ENCODE peak calls at places on chromosomes 2 and 18, in eight cellular contexts. S is right cardiac atrium, H is esophagus squamous epithelium, U is tibial artery, O is fibroblast of lung, Z is trophoblast cell, P is astrocyte, I is HCT116. L is an unnamed sample.

GRCh38 chr2:160603771-160604510 is 110.3 kb upstream of the RBMS1 start:
- DNase-seq in S (no peak), H (no peak), U (no peak), O (no peak), Z (no peak), P (no peak), I (no peak), L (no peak)

GRCh38 chr2:16420421-16420820 is 245.2 kb downstream of the CYRIA start:
- DNase-seq in S (no peak), H (no peak), U (no peak), O (no peak), Z (no peak), P (no peak), I (no peak), L (no peak)

GRCh38 chr2:118974103-118974911 is 32.3 kb downstream of the MARCO start:
- DNase-seq in S (no peak), H (no peak), U (no peak), O (peak), Z (peak), P (no peak), I (no peak), L (peak)

GRCh38 chr2:122167561-122167960 is 412.1 kb downstream of the TSN start:
- DNase-seq in S (no peak), H (no peak), U (no peak), O (peak), Z (no peak), P (peak), I (no peak), L (no peak)

GRCh38 chr2:219131327-219131726 is 29.3 kb downstream of the NHEJ1 start:
- DNase-seq in S (no peak), H (no peak), U (no peak), O (no peak), Z (no peak), P (no peak), I (no peak), L (no peak)

GRCh38 chr18:25322806-25323205 is 29.2 kb downstream of the ZNF521 start:
- DNase-seq in S (no peak), H (no peak), U (no peak), O (peak), Z (no peak), P (no peak), I (no peak), L (no peak)

GRCh38 chr2:195820373-195820772 is 163.3 kb downstream of the SLC39A10 start:
- DNase-seq in S (no peak), H (no peak), U (no peak), O (peak), Z (no peak), P (peak), I (peak), L (no peak)

GRCh38 chr18:63624863-63625262 is 19.2 kb downstream of the SERPINB4 start:
- DNase-seq in S (no peak), H (no peak), U (no peak), O (no peak), Z (no peak), P (no peak), I (no peak), L (no peak)

GRCh38 chr2:74706741-74707140 is 52.7 kb downstream of the SEMA4F start:
- DNase-seq in S (no peak), H (no peak), U (no peak), O (no peak), Z (no peak), P (no peak), I (no peak), L (no peak)

GRCh38 chr18:27862056-27862682 is 314.8 kb downstream of the CDH2 start:
- DNase-seq in S (no peak), H (no peak), U (no peak), O (no peak), Z (no peak), P (no peak), I (no peak), L (no peak)

GRCh38 chr18:76255070-76255683 is 239.9 kb downstream of the ZNF516 start:
- DNase-seq in S (no peak), H (no peak), U (no peak), O (no peak), Z (no peak), P (no peak), I (peak), L (no peak)

GRCh38 chr2:234308814-234309195 is 188.1 kb downstream of the ARL4C start:
- DNase-seq in S (no peak), H (no peak), U (peak), O (peak), Z (no peak), P (peak), I (no peak), L (peak)

GRCh38 chr2:226583715-226584114 is 215.9 kb downstream of the IRS1 start:
- DNase-seq in S (no peak), H (no peak), U (no peak), O (peak), Z (no peak), P (peak), I (peak), L (peak)

GRCh38 chr2:44544991-44545390 is 183.2 kb downstream of the CAMKMT start:
- DNase-seq in S (no peak), H (no peak), U (no peak), O (no peak), Z (no peak), P (no peak), I (no peak), L (no peak)

GRCh38 chr18:35490894-35491688 is 6.7 kb downstream of the INO80C start:
- DNase-seq in S (no peak), H (no peak), U (no peak), O (no peak), Z (no peak), P (no peak), I (no peak), L (no peak)

GRCh38 chr18:53004798-53005197 is 664.8 kb downstream of the DCC start:
- DNase-seq in S (no peak), H (no peak), U (no peak), O (no peak), Z (no peak), P (no peak), I (no peak), L (no peak)

GRCh38 chr2:12257476-12257875 is 459.3 kb upstream of the TRIB2 start:
- DNase-seq in S (no peak), H (no peak), U (no peak), O (no peak), Z (no peak), P (no peak), I (no peak), L (no peak)

GRCh38 chr2:29295843-29296242 is 180.6 kb downstream of the CLIP4 start:
- DNase-seq in S (no peak), H (no peak), U (no peak), O (peak), Z (no peak), P (no peak), I (peak), L (no peak)

GRCh38 chr2:234512884-234513669 is 16.2 kb upstream of the ARL4C start:
- DNase-seq in S (no peak), H (no peak), U (no peak), O (peak), Z (peak), P (peak), I (no peak), L (no peak)

GRCh38 chr18:70390366-70391090 is 101.7 kb downstream of the SOCS6 start:
- DNase-seq in S (no peak), H (no peak), U (no peak), O (peak), Z (no peak), P (peak), I (no peak), L (peak)

GRCh38 chr18:59419386-59419785 is 60.3 kb upstream of the LMAN1 start:
- DNase-seq in S (no peak), H (no peak), U (no peak), O (no peak), Z (no peak), P (no peak), I (no peak), L (no peak)

GRCh38 chr2:238820909-238821308 is 27.0 kb upstream of the TWIST2 start:
- DNase-seq in S (no peak), H (no peak), U (no peak), O (peak), Z (no peak), P (peak), I (no peak), L (no peak)

GRCh38 chr2:122100371-122101150 is 345.1 kb downstream of the TSN start:
- DNase-seq in S (no peak), H (no peak), U (no peak), O (peak), Z (no peak), P (peak), I (no peak), L (no peak)

GRCh38 chr2:211434773-211435172 is 878.4 kb downstream of the CPS1 start:
- DNase-seq in S (no peak), H (no peak), U (no peak), O (no peak), Z (no peak), P (no peak), I (no peak), L (no peak)

GRCh38 chr2:215417400-215417951 is 18.4 kb downstream of the FN1 start:
- DNase-seq in S (no peak), H (no peak), U (no peak), O (no peak), Z (no peak), P (no peak), I (no peak), L (no peak)

GRCh38 chr2:86301711-86302202 is 35.7 kb downstream of the REEP1 start:
- DNase-seq in S (no peak), H (no peak), U (no peak), O (no peak), Z (no peak), P (no peak), I (no peak), L (no peak)

GRCh38 chr2:237978058-237978712 is 11.4 kb downstream of the UBE2F start:
- DNase-seq in S (peak), H (no peak), U (no peak), O (no peak), Z (no peak), P (no peak), I (no peak), L (no peak)

GRCh38 chr2:190607657-190608357 is 41.1 kb upstream of the NAB1 start:
- DNase-seq in S (no peak), H (no peak), U (no peak), O (peak), Z (no peak), P (peak), I (peak), L (no peak)

GRCh38 chr2:69993708-69994107 is 32.3 kb upstream of the ASPRV1 start:
- DNase-seq in S (no peak), H (no peak), U (no peak), O (no peak), Z (no peak), P (no peak), I (no peak), L (no peak)

GRCh38 chr18:58529714-58530354 is 99.1 kb downstream of the ALPK2 start:
- DNase-seq in S (peak), H (no peak), U (peak), O (peak), Z (peak), P (no peak), I (peak), L (no peak)

GRCh38 chr18:34493566-34494358 is 216.3 kb upstream of the DTNA start:
- DNase-seq in S (peak), H (no peak), U (no peak), O (peak), Z (no peak), P (peak), I (no peak), L (no peak)

GRCh38 chr2:10980071-10980470 is 68.3 kb downstream of the KCNF1 start:
- DNase-seq in S (no peak), H (no peak), U (no peak), O (no peak), Z (no peak), P (no peak), I (no peak), L (no peak)

GRCh38 chr2:241011751-241012510 is 13.5 kb downstream of the SNED1 start:
- DNase-seq in S (peak), H (no peak), U (no peak), O (no peak), Z (no peak), P (no peak), I (no peak), L (no peak)

GRCh38 chr2:72147303-72147970 is at the start of gene CYP26B1:
- DNase-seq in S (peak), H (no peak), U (no peak), O (no peak), Z (no peak), P (no peak), I (no peak), L (no peak)
- H3K4me3 ChIP-seq in S (peak), H (peak), U (peak), O (peak), Z (peak), P (peak), I (peak), L (peak)

GRCh38 chr2:126790987-126791780 is 107.5 kb upstream of the TEX51 start:
- DNase-seq in S (no peak), H (no peak), U (no peak), O (no peak), Z (no peak), P (no peak), I (no peak), L (no peak)
- H3K4me3 ChIP-seq in S (no peak), H (no peak), U (no peak), O (no peak), Z (no peak), P (no peak), I (no peak), L (no peak)

DNA sequence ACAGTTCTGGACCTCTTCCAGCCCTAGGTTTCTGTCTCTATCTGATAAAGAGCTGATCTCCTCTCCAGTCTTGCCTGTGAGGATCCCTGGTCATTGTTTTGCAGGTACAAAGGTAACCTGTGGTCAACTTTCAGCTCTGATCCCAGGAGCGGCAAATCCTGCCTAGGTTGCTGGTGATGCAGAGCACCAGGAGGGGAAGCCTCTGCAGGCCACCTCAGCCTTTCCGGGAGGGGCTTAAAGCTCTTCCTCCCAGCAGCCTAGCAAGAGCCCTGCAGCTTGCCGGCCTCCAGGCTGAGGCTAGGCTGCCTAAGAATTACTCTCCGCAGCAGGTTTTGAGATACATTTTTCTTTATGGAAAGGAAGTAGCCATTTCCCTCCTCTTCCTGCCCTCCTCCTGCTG is 69.9 kb upstream of the WIPF1 start:
- DNase-seq in S (no peak), H (no peak), U (no peak), O (no peak), Z (no peak), P (no peak), I (no peak), L (no peak)
- H3K4me3 ChIP-seq in S (no peak), H (no peak), U (no peak), O (no peak), Z (no peak), P (no peak), I (no peak), L (no peak)

GRCh38 chr18:50374170-50374752 is 585 bp upstream of the SKA1 start:
- DNase-seq in S (no peak), H (no peak), U (no peak), O (no peak), Z (no peak), P (no peak), I (no peak), L (no peak)
- H3K4me3 ChIP-seq in S (peak), H (peak), U (peak), O (peak), Z (no peak), P (peak), I (peak), L (peak)

GRCh38 chr2:5725794-5726463 is 33.7 kb downstream of the SOX11 start:
- DNase-seq in S (no peak), H (no peak), U (no peak), O (peak), Z (no peak), P (peak), I (no peak), L (no peak)

GRCh38 chr2:5730386-5730785 is 38.2 kb downstream of the SOX11 start:
- DNase-seq in S (no peak), H (no peak), U (no peak), O (no peak), Z (no peak), P (no peak), I (no peak), L (no peak)

GRCh38 chr2:5725072-5725471 is 32.9 kb downstream of the SOX11 start:
- DNase-seq in S (no peak), H (no peak), U (no peak), O (no peak), Z (no peak), P (no peak), I (no peak), L (no peak)

GRCh38 chr2:5729426-5729825 is 37.2 kb downstream of the SOX11 start:
- DNase-seq in S (no peak), H (no peak), U (no peak), O (peak), Z (no peak), P (no peak), I (no peak), L (no peak)

GRCh38 chr2:5727242-5727641 is 35.1 kb downstream of the SOX11 start:
- DNase-seq in S (no peak), H (no peak), U (no peak), O (no peak), Z (no peak), P (no peak), I (no peak), L (no peak)
- H3K4me3 ChIP-seq in S (no peak), H (no peak), U (no peak), O (no peak), Z (no peak), P (no peak), I (no peak), L (no peak)

DNA sequence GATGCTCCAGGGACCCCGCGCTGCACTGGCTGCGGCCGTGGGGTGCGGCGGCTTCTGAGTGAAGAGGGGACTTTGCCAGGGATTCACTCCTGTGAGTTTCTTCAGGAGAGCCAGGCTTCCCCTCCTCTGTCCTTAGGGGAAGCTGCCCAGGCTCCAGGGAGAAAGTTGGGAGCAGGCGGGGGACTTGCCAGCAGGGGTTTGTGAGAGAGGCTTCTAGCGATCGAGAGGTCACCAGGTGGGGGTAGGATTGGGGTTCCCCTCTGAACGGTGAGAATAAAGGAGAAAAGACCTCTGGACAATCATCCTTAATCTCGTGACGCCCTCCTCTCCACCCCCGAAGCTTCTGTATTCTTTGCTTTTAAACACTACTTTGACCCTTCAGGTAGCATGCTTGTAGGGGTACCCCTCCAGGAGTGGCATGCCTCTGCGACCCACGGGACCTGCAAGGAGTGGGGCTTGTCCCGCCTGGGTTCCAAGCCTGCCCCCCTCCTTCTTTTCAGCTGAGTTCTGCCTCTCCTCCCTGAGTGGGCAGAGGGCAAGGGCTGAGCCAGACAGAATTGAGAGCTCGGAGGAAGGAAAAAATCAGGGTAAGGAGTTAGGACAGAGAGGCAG is 601 bp downstream of the PROKR1 start:
- DNase-seq in S (no peak), H (no peak), U (no peak), O (no peak), Z (no peak), P (no peak), I (no peak), L (no peak)
- H3K4me3 ChIP-seq in S (peak), H (peak), U (peak), O (no peak), Z (peak), P (peak), I (no peak), L (peak)

GRCh38 chr2:232621186-232621585 is 12.2 kb upstream of the EFHD1 start:
- DNase-seq in S (no peak), H (no peak), U (no peak), O (no peak), Z (no peak), P (no peak), I (no peak), L (no peak)
- H3K4me3 ChIP-seq in S (no peak), H (no peak), U (no peak), O (no peak), Z (no peak), P (no peak), I (no peak), L (no peak)

GRCh38 chr18:79367480-79367879 is 28.2 kb upstream of the NFATC1 start:
- DNase-seq in S (no peak), H (no peak), U (no peak), O (no peak), Z (no peak), P (no peak), I (no peak), L (no peak)
- H3K4me3 ChIP-seq in S (no peak), H (no peak), U (no peak), O (no peak), Z (no peak), P (no peak), I (no peak), L (no peak)

GRCh38 chr2:144511222-144511855 is 8.6 kb downstream of the ZEB2 start:
- DNase-seq in S (no peak), H (no peak), U (no peak), O (no peak), Z (no peak), P (no peak), I (no peak), L (no peak)

GRCh38 chr2:144509001-144509545 is 10.8 kb downstream of the ZEB2 start:
- DNase-seq in S (no peak), H (no peak), U (no peak), O (no peak), Z (no peak), P (no peak), I (no peak), L (no peak)

GRCh38 chr2:144510206-144510991 is 9.5 kb downstream of the ZEB2 start:
- DNase-seq in S (peak), H (no peak), U (no peak), O (peak), Z (peak), P (peak), I (no peak), L (no peak)

GRCh38 chr2:144508162-144508765 is 11.7 kb downstream of the ZEB2 start:
- DNase-seq in S (no peak), H (no peak), U (no peak), O (no peak), Z (no peak), P (no peak), I (no peak), L (no peak)

GRCh38 chr2:144509548-144510205 is 10.2 kb downstream of the ZEB2 start:
- DNase-seq in S (no peak), H (no peak), U (no peak), O (no peak), Z (no peak), P (no peak), I (no peak), L (no peak)
- H3K4me3 ChIP-seq in S (peak), H (peak), U (peak), O (peak), Z (no peak), P (no peak), I (no peak), L (no peak)

DNA sequence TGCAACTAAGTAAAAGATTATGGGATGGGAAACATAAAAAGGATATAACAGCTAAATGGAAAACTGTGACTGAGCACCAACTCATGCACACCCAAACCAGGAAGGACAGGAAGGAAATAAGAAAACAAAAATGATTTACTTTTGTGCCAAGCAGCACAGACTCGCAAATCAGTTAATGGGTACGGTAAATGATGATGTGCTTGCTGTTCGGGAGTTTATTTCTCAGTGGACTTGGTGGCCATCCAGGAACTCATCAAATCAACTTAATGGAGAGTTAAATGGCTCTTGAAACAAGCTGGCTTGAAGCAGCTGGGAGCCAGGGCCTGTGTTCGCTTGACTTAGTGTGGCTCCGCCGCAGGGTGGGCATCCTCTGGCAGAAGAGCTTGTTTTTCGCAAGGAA is 36.2 kb downstream of the MTCL1 start:
- DNase-seq in S (no peak), H (no peak), U (no peak), O (peak), Z (no peak), P (no peak), I (no peak), L (no peak)
- H3K4me3 ChIP-seq in S (no peak), H (no peak), U (no peak), O (no peak), Z (no peak), P (no peak), I (no peak), L (no peak)

L was measured in AG04449.